ENCODE peak calls at places on chromosomes 16 and 17, in five cellular contexts. J is neuronal stem cell, L is trophoblast cell, Z is mesenchymal stem cell, I is H1. W is an unnamed sample.

GRCh38 chr17:28476076-28476475 is 2.6 kb downstream of the SLC13A2 start:
- DNase-seq in Z (no peak), I (no peak), L (no peak), J (no peak), W (no peak)

GRCh38 chr17:1399366-1399678 is 700 bp downstream of the YWHAE start:
- DNase-seq in Z (no peak), J (no peak), L (no peak), I (no peak), W (no peak)

GRCh38 chr16:78784773-78785172 is 685.3 kb downstream of the WWOX start:
- DNase-seq in Z (no peak), I (no peak), J (no peak), L (no peak), W (no peak)

GRCh38 chr17:39018267-39019134 is 51.3 kb upstream of the FBXO47 start:
- DNase-seq in L (no peak), Z (peak; percentile 81), J (no peak), I (no peak), W (no peak)

GRCh38 chr17:29112780-29113295 is 67.4 kb downstream of the MYO18A start:
- DNase-seq in L (no peak), I (no peak), J (no peak), Z (no peak), W (no peak)

GRCh38 chr17:59561042-59561441 is 4.4 kb upstream of the DHX40 start:
- DNase-seq in J (no peak), Z (peak; percentile 22), L (peak; percentile 44), I (no peak), W (peak; percentile 56)

GRCh38 chr16:67158637-67159600 is 790 bp downstream of the TRADD start:
- DNase-seq in L (peak; percentile 75), I (peak; percentile 73), J (no peak), Z (peak; percentile 63), W (peak; percentile 61)

GRCh38 chr16:85521737-85522042 is 91.4 kb upstream of the GSE1 start:
- DNase-seq in Z (no peak), J (no peak), L (no peak), I (no peak), W (no peak)

GRCh38 chr17:71399649-71400048 is 721.2 kb upstream of the SOX9 start:
- DNase-seq in L (no peak), Z (no peak), J (no peak), I (no peak), W (no peak)

GRCh38 chr16:85569615-85570212 is 43.4 kb upstream of the GSE1 start:
- DNase-seq in I (no peak), J (no peak), Z (peak; percentile 92), L (no peak), W (peak; percentile 80)

GRCh38 chr17:58328195-58329034 is at the start of gene TSPOAP1:
- DNase-seq in J (no peak), I (peak; percentile 84), Z (no peak), L (no peak), W (peak; percentile 86)

GRCh38 chr17:76576189-76576588 is 9.5 kb downstream of the ST6GALNAC2 start:
- DNase-seq in J (no peak), Z (no peak), I (no peak), L (peak; percentile 40), W (no peak)

GRCh38 chr17:76579281-76579680 is 6.4 kb downstream of the ST6GALNAC2 start:
- DNase-seq in J (no peak), Z (no peak), L (no peak), I (no peak), W (no peak)

GRCh38 chr17:76575570-76575969 is 10.1 kb downstream of the ST6GALNAC2 start:
- DNase-seq in L (no peak), J (no peak), I (no peak), Z (no peak), W (no peak)

GRCh38 chr17:76578376-76578775 is 7.3 kb downstream of the ST6GALNAC2 start:
- DNase-seq in J (no peak), Z (no peak), I (no peak), L (no peak), W (no peak)

DNA sequence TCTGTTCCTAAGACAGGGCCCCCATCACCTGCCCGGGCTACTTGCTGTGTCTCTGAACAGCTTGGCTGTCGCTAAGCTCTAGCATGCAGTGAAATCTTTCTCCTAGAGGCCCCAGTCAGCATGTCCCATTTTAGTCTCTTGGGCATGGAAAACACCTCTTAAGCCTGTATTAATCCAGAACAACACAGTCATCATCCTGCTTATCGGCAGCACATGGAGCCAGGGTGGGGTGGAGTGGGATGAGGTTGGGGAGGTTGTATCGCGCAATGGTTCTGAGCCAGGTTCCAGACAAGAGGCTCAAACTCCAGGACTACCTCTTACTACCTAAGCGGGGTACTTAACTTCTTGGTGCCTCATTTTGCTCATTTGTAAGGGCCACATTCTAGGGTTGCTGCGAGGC is 7.8 kb downstream of the ST6GALNAC2 start:
- DNase-seq in L (no peak), Z (no peak), J (no peak), I (no peak), W (no peak)
- H2AFZ ChIP-seq in L (no peak overlapping the region), Z (no peak overlapping the region), J (no peak overlapping the region), I (no peak overlapping the region), W (no peak overlapping the region)

GRCh38 chr17:73307130-73307529 is 4.7 kb downstream of the CDC42EP4 start:
- DNase-seq in I (no peak), Z (no peak), L (no peak), J (no peak), W (peak; percentile 23)

GRCh38 chr17:73311428-73311780 is 397 bp downstream of the CDC42EP4 start:
- DNase-seq in Z (no peak), L (no peak), J (no peak), I (peak; percentile 71), W (no peak)

GRCh38 chr17:73308017-73308823 is 3.6 kb downstream of the CDC42EP4 start:
- DNase-seq in I (no peak), J (no peak), Z (peak; percentile 94), L (peak; percentile 83), W (no peak)

GRCh38 chr17:73311781-73312641 is at the start of gene CDC42EP4:
- DNase-seq in L (peak; percentile 97), Z (peak; percentile 96), J (peak; percentile 90), I (peak; percentile 96), W (peak; percentile 99)

GRCh38 chr17:73309727-73310555 is 1.9 kb downstream of the CDC42EP4 start:
- DNase-seq in Z (peak; percentile 44), I (peak; percentile 60), L (no peak), J (peak; percentile 67), W (no peak)
- H2BK12ac ChIP-seq in Z (peak overlapping the region; percentile 79), I (peak overlapping the region; percentile 90), L (peak overlapping the region; percentile 92), J (peak overlapping the region; percentile 77), W (no peak overlapping the region)

GRCh38 chr17:48605409-48605864 is 651 bp upstream of the HOXB6 start:
- DNase-seq in Z (no peak), I (no peak), L (no peak), J (no peak), W (no peak)
- H2AFZ ChIP-seq in Z (no peak overlapping the region), I (no peak overlapping the region), L (no peak overlapping the region), J (no peak overlapping the region), W (no peak overlapping the region)

DNA sequence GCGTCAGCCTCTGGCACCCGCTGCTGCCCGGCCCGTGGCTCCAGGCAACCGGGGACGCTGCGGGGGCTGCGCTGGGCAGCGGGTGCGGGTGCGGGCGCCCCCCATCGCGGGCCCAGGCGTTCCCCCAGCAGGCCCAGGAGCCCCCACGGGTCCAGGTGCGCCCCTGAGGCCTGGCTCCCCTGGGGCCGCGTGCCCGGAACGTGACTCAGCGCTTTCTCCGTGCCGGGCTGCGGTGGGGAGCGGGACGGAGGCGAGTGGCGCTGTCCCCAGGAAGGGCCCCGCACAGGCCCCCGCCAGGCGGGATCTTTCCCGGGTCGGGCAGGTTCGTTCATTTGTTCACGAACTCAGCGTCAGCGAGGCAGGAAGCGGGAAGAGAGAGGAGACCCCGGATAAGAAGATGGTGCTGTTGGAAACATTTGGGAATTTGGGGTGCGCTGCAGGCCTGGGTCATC is 18.4 kb upstream of the EXOC7 start:
- DNase-seq in Z (no peak), L (no peak), I (peak; percentile 79), J (no peak), W (no peak)
- H2BK12ac ChIP-seq in Z (peak overlapping the region; percentile 18), L (peak overlapping the region; percentile 65), I (peak overlapping the region; percentile 68), J (peak overlapping the region; percentile 58), W (no peak overlapping the region)

GRCh38 chr17:12472613-12473173 is 193.0 kb upstream of the MYOCD start:
- DNase-seq in L (no peak), J (no peak), Z (peak; percentile 9), I (no peak), W (no peak)
- H2AFZ ChIP-seq in L (no peak overlapping the region), J (no peak overlapping the region), Z (no peak overlapping the region), I (peak overlapping the region; percentile 40), W (no peak overlapping the region)

DNA sequence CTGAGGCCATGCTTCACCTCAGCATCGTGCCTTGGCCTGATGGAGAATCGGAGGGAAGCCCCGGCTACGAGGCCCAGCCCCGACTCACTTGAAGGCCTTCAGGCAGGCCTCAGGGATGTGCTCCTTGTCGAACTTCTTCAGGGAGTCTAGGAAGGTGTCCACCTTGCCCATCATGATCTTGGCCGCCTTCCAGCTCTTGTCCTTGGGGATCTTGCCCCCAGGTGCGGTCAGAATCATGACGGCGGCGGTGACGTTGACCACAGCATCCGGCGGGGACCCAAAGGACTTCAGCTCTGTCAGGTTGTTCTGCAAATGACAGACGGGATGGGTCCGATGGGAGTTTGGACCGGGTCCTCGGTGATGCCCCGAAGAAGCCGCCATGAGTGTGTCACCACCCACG is 81.2 kb downstream of the PGS1 start:
- DNase-seq in L (no peak), J (no peak), I (no peak), Z (no peak), W (no peak)
- H2BK12ac ChIP-seq in L (no peak overlapping the region), J (no peak overlapping the region), I (no peak overlapping the region), Z (no peak overlapping the region), W (no peak overlapping the region)

GRCh38 chr16:87926246-87927194 is 9.8 kb downstream of the CA5A start:
- DNase-seq in Z (no peak), J (no peak), L (peak; percentile 9), I (no peak), W (no peak)
- H2AFZ ChIP-seq in Z (no peak overlapping the region), J (no peak overlapping the region), L (no peak overlapping the region), I (no peak overlapping the region), W (no peak overlapping the region)

DNA sequence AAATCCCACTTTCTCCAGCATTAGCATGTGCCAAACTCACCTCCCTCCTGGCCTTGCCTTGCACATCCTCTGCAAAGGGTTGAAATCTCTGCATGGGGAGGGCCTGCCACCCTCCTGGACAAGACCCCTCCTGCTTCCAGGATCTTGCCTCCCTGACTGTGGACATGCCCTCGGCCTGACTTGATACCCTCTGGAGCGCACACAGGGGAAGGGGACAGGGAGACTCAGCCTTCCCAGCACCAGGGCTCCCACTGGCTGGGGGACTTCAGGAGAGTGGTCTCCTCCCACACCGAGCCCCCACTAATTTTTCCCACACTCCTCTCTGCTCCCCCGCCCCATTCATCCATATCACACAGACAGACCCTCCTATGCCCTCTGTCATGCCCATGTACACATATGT is 14.3 kb downstream of the SGCA start:
- DNase-seq in J (no peak), L (no peak), I (no peak), Z (no peak), W (no peak)
- H2BK12ac ChIP-seq in J (peak overlapping the region; percentile 73), L (no peak overlapping the region), I (no peak overlapping the region), Z (no peak overlapping the region), W (no peak overlapping the region)

GRCh38 chr17:42409467-42410351 is 13.3 kb downstream of the CAVIN1 start:
- DNase-seq in L (peak; percentile 72), J (no peak), I (no peak), Z (peak; percentile 93), W (no peak)
- H2AFZ ChIP-seq in L (no peak overlapping the region), J (no peak overlapping the region), I (no peak overlapping the region), Z (no peak overlapping the region), W (no peak overlapping the region)

W was measured in H9.